ENCODE peak calls at places on chromosome 4, in ten cellular contexts. H is ovary; V is endodermal cell; U is iPS DF 6.9; I is dermis microvascular lymphatic vessel endothelial cell; W is SK-N-SH; G is fibroblast of mammary gland; J is T-helper 2 cell; N is activated CD4-positive, alpha-beta memory T cell treated with anti-CD3 and anti-CD28 coated beads for 36 hours; X is NCI-H1048. D is an unnamed sample.
A peak's percentile ranks its signal among the peaks of the same experiment; 100 is the strongest.

GRCh38 chr4:56909083-56909981 is 1.6 kb downstream of the REST start:
- DNase-seq in G (peak; percentile 49), I (peak; percentile 14), N (peak; percentile 68), H (peak; percentile 45), V (peak; percentile 77), U (no peak), X (peak; percentile 13), W (peak; percentile 67), J (peak; percentile 22), D (peak; percentile 59)

GRCh38 chr4:54663181-54663580 is 5.4 kb downstream of the KIT start:
- DNase-seq in X (no peak), V (no peak), W (no peak), U (no peak), J (no peak), N (no peak), H (no peak), G (no peak), I (no peak), D (no peak)

GRCh38 chr4:55396305-55397023 is 707 bp downstream of the TMEM165 start:
- DNase-seq in X (no peak), J (peak; percentile 7), I (no peak), V (peak; percentile 79), H (peak; percentile 64), G (peak; percentile 43), U (no peak), N (peak; percentile 44), W (peak; percentile 79), D (peak; percentile 60)

GRCh38 chr4:40316333-40316781 is 18.8 kb upstream of the CHRNA9 start:
- DNase-seq in V (no peak), H (peak; percentile 39), X (no peak), I (peak; percentile 90), U (no peak), G (peak; percentile 96), J (no peak), N (peak; percentile 52), W (no peak), D (no peak)

GRCh38 chr4:84493092-84493850 is 5.8 kb downstream of the NKX6-1 start:
- DNase-seq in V (peak; percentile 88), U (no peak), W (peak; percentile 49), I (no peak), G (peak; percentile 12), N (no peak), X (no peak), J (no peak), H (no peak), D (no peak)

GRCh38 chr4:104351696-104352095 is 143.0 kb downstream of the CXXC4 start:
- DNase-seq in W (no peak), X (no peak), U (no peak), J (no peak), G (no peak), H (no peak), V (no peak), I (no peak), N (no peak), D (no peak)

GRCh38 chr4:40536032-40536431 is 93.6 kb downstream of the RBM47 start:
- DNase-seq in X (no peak), I (no peak), W (no peak), U (no peak), J (no peak), G (no peak), N (no peak), H (no peak), V (no peak), D (no peak)

GRCh38 chr4:5791654-5792053 is 80.7 kb downstream of the EVC start:
- DNase-seq in H (no peak), X (no peak), G (no peak), N (no peak), I (no peak), J (no peak), U (no peak), V (peak; percentile 29), W (no peak), D (no peak)

GRCh38 chr4:114729339-114729738 is 130.7 kb downstream of the UGT8 start:
- DNase-seq in G (no peak), I (no peak), N (no peak), U (no peak), J (no peak), V (peak; percentile 58), X (no peak), H (no peak), W (peak; percentile 3), D (no peak)

GRCh38 chr4:88814043-88814617 is 116.5 kb upstream of the NAP1L5 start:
- DNase-seq in I (no peak), W (no peak), J (no peak), G (no peak), N (no peak), V (peak; percentile 64), H (no peak), X (no peak), U (no peak), D (peak; percentile 55)

GRCh38 chr4:174826660-174827059 is 2.4 kb downstream of the GLRA3 start:
- DNase-seq in X (no peak), J (no peak), V (no peak), H (no peak), N (no peak), G (no peak), U (no peak), I (no peak), W (no peak), D (no peak)

GRCh38 chr4:70979445-70980008 is 13.9 kb upstream of the DCK start:
- DNase-seq in W (no peak), J (no peak), I (no peak), N (no peak), G (no peak), H (no peak), V (no peak), U (no peak), X (no peak), D (no peak)

GRCh38 chr4:68651932-68652331 is 18.5 kb downstream of the UGT2B15 start:
- DNase-seq in G (no peak), J (no peak), X (no peak), U (no peak), I (no peak), V (no peak), H (no peak), N (no peak), W (no peak), D (no peak)

GRCh38 chr4:108651068-108651794 is 832 bp downstream of the OSTC start:
- DNase-seq in W (peak; percentile 22), U (no peak), N (no peak), I (peak; percentile 21), G (peak; percentile 73), J (no peak), H (no peak), X (no peak), V (no peak), D (no peak)

GRCh38 chr4:169098969-169099685 is 89.1 kb upstream of the CBR4 start:
- DNase-seq in J (no peak), N (no peak), I (no peak), U (no peak), X (no peak), G (no peak), W (no peak), H (no peak), V (peak; percentile 11), D (peak; percentile 56)